ENCODE peak calls at places on chromosomes 2 and 18, in four cellular contexts. One of them, this sample, is unnamed.

GRCh38 chr2:44817673-44818335 is 123.7 kb upstream of the SIX3 start:
- DNase-seq in brain microvascular endothelial cell: no peak
- DNase-seq in Peyer's patch: no peak
- DNase-seq in GM12878: no peak
- DNase-seq in this sample: no peak

GRCh38 chr18:14922031-14922430 is 174.1 kb downstream of the ANKRD30B start:
- DNase-seq in brain microvascular endothelial cell: no peak
- DNase-seq in Peyer's patch: no peak
- DNase-seq in GM12878: no peak
- DNase-seq in this sample: no peak

GRCh38 chr18:56645415-56646016 is 5.6 kb upstream of the WDR7 start:
- DNase-seq in brain microvascular endothelial cell: no peak
- DNase-seq in Peyer's patch: no peak
- DNase-seq in GM12878: no peak
- DNase-seq in this sample: no peak

GRCh38 chr2:217510790-217511291 is 492.0 kb downstream of the TNS1 start:
- DNase-seq in GM12878: peak
- DNase-seq in brain microvascular endothelial cell: peak
- DNase-seq in Peyer's patch: peak
- DNase-seq in this sample: peak

GRCh38 chr2:15809504-15809903 is 130.8 kb upstream of the MYCN start:
- DNase-seq in brain microvascular endothelial cell: no peak
- DNase-seq in GM12878: no peak
- DNase-seq in Peyer's patch: no peak
- DNase-seq in this sample: no peak

GRCh38 chr2:233225230-233226068 is 26.0 kb upstream of the ATG16L1 start:
- DNase-seq in brain microvascular endothelial cell: no peak
- DNase-seq in Peyer's patch: no peak
- DNase-seq in GM12878: no peak
- DNase-seq in this sample: no peak

GRCh38 chr2:174344716-174345472 is 10.1 kb downstream of the SP9 start:
- DNase-seq in Peyer's patch: no peak
- DNase-seq in GM12878: no peak
- DNase-seq in brain microvascular endothelial cell: no peak
- DNase-seq in this sample: no peak

GRCh38 chr2:231197741-231198290 is 615 bp upstream of the ARMC9 start:
- DNase-seq in brain microvascular endothelial cell: no peak
- DNase-seq in GM12878: no peak
- DNase-seq in Peyer's patch: no peak
- DNase-seq in this sample: no peak

GRCh38 chr2:179936654-179937053 is 70.4 kb downstream of the CWC22 start:
- DNase-seq in GM12878: no peak
- DNase-seq in brain microvascular endothelial cell: no peak
- DNase-seq in Peyer's patch: peak
- DNase-seq in this sample: no peak

GRCh38 chr2:2233171-2233826 is 97.8 kb downstream of the MYT1L start:
- DNase-seq in brain microvascular endothelial cell: no peak
- DNase-seq in Peyer's patch: no peak
- DNase-seq in GM12878: no peak
- DNase-seq in this sample: no peak

DNA sequence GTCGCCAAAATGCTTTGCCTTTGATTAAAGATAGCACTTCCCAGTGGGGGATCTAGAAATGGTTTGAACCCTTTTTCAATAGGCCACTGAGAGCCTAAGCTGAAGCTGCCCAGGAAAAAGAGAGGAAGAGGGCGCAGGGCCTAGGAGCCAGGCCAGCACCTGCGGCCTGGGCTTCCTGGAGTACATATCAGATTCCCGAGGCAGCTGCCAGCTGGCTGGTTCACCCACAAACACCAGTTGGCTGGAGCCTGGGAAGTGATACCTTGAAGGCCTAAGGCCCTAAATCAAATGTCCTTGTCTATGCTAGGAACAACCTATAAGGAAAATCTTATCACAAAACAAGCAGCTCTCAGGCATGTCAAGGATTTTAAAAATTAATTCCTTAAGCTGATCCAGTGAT is 37.1 kb downstream of the ANKRD44 start:
- DNase-seq in GM12878: no peak
- DNase-seq in Peyer's patch: no peak
- DNase-seq in brain microvascular endothelial cell: no peak
- DNase-seq in this sample: no peak
- H3K27ac ChIP-seq in GM12878: no peak
- H3K27ac ChIP-seq in Peyer's patch: no peak
- H3K27ac ChIP-seq in brain microvascular endothelial cell: no peak
- H3K27ac ChIP-seq in this sample: no peak

DNA sequence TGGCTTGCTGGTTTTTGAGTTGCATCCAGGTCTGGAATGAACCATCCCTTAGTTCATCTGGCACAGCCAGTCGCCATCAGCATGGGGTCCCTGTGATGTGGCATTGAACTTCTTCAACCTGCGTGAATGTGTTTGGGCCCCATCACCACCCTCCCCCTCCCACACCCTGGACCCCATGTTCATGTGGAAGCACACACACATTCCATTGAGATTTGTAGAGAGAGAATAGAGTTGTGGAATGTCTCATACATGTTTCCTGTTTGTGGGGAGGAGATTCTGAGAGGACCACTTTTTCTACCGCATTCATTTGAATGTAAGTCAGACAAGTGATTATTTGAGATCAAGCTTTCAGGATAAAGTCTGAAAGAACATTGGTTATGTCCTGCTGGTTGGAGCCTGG is 117.6 kb upstream of the EML6 start:
- DNase-seq in GM12878: no peak
- DNase-seq in Peyer's patch: no peak
- DNase-seq in brain microvascular endothelial cell: peak
- DNase-seq in this sample: no peak
- H3K27ac ChIP-seq in GM12878: peak
- H3K27ac ChIP-seq in Peyer's patch: no peak
- H3K27ac ChIP-seq in brain microvascular endothelial cell: peak
- H3K27ac ChIP-seq in this sample: no peak

DNA sequence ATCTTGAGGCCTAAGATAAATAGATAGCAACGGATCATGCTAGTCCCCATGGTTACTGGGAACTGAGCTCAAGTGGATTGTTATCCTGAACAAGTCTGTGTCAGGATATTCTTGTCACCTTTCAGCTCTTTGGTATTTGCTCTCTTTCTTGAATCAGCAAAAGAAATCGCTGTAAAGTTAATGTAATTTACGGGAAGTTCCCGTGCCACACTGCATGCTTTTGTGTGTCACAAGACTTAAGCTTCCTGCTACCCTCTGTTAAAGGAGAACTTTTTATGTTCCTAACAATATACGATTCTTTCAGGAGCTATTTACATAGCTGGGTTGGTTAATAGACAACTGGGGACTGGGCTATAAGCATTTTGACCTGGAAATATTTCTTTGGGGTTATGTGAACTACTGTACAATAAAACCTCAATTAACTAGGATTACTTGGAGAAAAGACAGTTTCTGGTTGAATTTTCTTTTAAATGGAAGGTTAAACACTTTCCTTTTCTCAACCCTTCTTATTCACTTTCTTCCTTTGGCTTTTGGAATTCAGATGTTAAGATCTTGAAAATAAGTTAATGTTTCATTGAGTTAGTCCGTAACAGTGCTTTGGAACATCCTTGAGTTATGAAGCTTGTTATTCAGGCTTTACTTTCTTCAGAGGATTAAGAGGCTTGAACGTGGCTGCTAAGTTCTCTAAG is 151.2 kb downstream of the FMNL2 start:
- DNase-seq in Peyer's patch: no peak
- DNase-seq in GM12878: no peak
- DNase-seq in brain microvascular endothelial cell: no peak
- DNase-seq in this sample: no peak
- H3K27ac ChIP-seq in Peyer's patch: no peak
- H3K27ac ChIP-seq in GM12878: no peak
- H3K27ac ChIP-seq in brain microvascular endothelial cell: no peak
- H3K27ac ChIP-seq in this sample: peak

GRCh38 chr2:150485114-150485870 is 2.2 kb downstream of the RND3 start:
- DNase-seq in GM12878: no peak
- DNase-seq in Peyer's patch: no peak
- DNase-seq in brain microvascular endothelial cell: no peak
- DNase-seq in this sample: peak
- H3K27ac ChIP-seq in GM12878: no peak
- H3K27ac ChIP-seq in Peyer's patch: peak
- H3K27ac ChIP-seq in brain microvascular endothelial cell: peak
- H3K27ac ChIP-seq in this sample: peak

DNA sequence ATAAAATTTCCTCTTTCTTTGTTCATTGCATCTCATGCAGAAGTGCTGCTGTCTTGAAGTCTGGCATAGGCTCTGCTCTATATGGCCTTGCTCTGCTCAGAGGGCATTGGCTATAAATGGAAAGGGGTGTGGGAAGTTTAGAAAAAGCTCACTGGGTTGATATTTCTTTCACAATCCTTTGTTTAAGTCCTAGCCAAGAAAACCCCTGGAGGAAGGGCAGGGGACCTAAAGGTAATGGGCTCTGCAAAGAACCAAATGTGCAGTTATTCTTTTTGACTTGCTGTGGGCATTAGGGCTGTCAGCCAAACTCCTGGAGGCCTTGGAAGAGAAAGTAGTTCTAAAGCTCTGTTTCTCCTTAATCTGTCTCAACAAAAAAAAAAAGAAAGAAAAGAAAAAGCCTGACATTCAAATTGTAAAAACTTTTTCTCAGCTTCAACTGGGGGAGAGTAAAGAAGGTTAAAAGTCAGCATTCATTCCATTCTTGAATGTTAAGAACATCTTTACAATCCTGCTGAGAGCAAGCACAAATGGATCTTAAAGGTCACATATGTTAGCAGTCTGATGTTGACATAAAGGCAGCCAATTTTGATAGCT is 338.3 kb downstream of the GULP1 start:
- DNase-seq in GM12878: no peak
- DNase-seq in Peyer's patch: no peak
- DNase-seq in brain microvascular endothelial cell: peak
- DNase-seq in this sample: no peak
- H3K27ac ChIP-seq in GM12878: no peak
- H3K27ac ChIP-seq in Peyer's patch: no peak
- H3K27ac ChIP-seq in brain microvascular endothelial cell: peak
- H3K27ac ChIP-seq in this sample: no peak

GRCh38 chr2:42342061-42342794 is 18.8 kb downstream of the COX7A2L start:
- DNase-seq in brain microvascular endothelial cell: peak
- DNase-seq in Peyer's patch: no peak
- DNase-seq in GM12878: no peak
- DNase-seq in this sample: no peak
- H3K27ac ChIP-seq in brain microvascular endothelial cell: peak
- H3K27ac ChIP-seq in Peyer's patch: no peak
- H3K27ac ChIP-seq in GM12878: no peak
- H3K27ac ChIP-seq in this sample: no peak

GRCh38 chr2:168190590-168191336 is 56.6 kb downstream of the STK39 start:
- DNase-seq in GM12878: no peak
- DNase-seq in Peyer's patch: no peak
- DNase-seq in brain microvascular endothelial cell: no peak
- DNase-seq in this sample: no peak
- H3K27ac ChIP-seq in GM12878: no peak
- H3K27ac ChIP-seq in Peyer's patch: peak
- H3K27ac ChIP-seq in brain microvascular endothelial cell: no peak
- H3K27ac ChIP-seq in this sample: no peak

DNA sequence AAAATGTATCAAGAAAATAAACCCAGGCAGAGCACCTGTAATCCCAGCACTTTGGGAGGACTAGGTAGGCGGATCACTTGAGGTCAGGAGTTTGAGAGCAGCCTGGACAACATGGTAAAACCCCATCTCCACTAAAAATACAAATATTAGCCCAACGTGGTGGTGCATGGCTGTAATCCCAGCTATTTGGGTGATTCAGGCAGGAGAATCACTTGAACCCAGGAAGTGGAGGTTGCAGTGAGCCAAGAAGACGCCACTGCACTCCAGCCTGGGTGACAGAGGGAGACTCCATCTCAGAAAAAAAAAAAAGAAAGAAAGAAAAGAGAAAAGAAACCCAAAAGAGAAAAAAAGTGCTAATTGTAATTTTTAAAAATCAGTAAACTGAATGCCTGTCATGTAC is 41.4 kb downstream of the DDX18 start:
- DNase-seq in brain microvascular endothelial cell: no peak
- DNase-seq in Peyer's patch: no peak
- DNase-seq in GM12878: no peak
- DNase-seq in this sample: no peak
- H3K27ac ChIP-seq in brain microvascular endothelial cell: peak
- H3K27ac ChIP-seq in Peyer's patch: no peak
- H3K27ac ChIP-seq in GM12878: no peak
- H3K27ac ChIP-seq in this sample: no peak